ENCODE peak calls at places on chromosomes 11 and 22, in seven cellular contexts. One of them, this sample, is unnamed.

GRCh38 chr11:110818032-110818687 is 105.9 kb upstream of the ARHGAP20 start:
- DNase-seq in uterus: no peak
- DNase-seq in tibial nerve: no peak
- DNase-seq in small intestine: no peak
- DNase-seq in BE2C: no peak
- DNase-seq in IMR-90: peak; percentile 60
- DNase-seq in heart left ventricle: no peak
- DNase-seq in this sample: no peak

GRCh38 chr11:113664981-113665710 is 41.0 kb downstream of the TMPRSS5 start:
- DNase-seq in uterus: no peak
- DNase-seq in tibial nerve: no peak
- DNase-seq in small intestine: peak; percentile 32
- DNase-seq in BE2C: no peak
- DNase-seq in IMR-90: no peak
- DNase-seq in heart left ventricle: no peak
- DNase-seq in this sample: no peak

GRCh38 chr22:45867118-45867905 is 109.7 kb downstream of the WNT7B start:
- DNase-seq in uterus: no peak
- DNase-seq in tibial nerve: no peak
- DNase-seq in small intestine: no peak
- DNase-seq in BE2C: peak; percentile 49
- DNase-seq in IMR-90: no peak
- DNase-seq in heart left ventricle: peak; percentile 66
- DNase-seq in this sample: no peak

GRCh38 chr11:77874206-77874605 is 53.3 kb downstream of the AAMDC start:
- DNase-seq in uterus: no peak
- DNase-seq in tibial nerve: no peak
- DNase-seq in small intestine: no peak
- DNase-seq in BE2C: no peak
- DNase-seq in IMR-90: peak; percentile 16
- DNase-seq in heart left ventricle: no peak
- DNase-seq in this sample: no peak

GRCh38 chr11:77779935-77780334 is 40.6 kb downstream of the RSF1 start:
- DNase-seq in uterus: no peak
- DNase-seq in tibial nerve: no peak
- DNase-seq in small intestine: no peak
- DNase-seq in BE2C: no peak
- DNase-seq in IMR-90: peak; percentile 54
- DNase-seq in heart left ventricle: no peak
- DNase-seq in this sample: peak; percentile 39

GRCh38 chr11:47714554-47715081 is 551 bp downstream of the AGBL2 start:
- DNase-seq in uterus: peak; percentile 20
- DNase-seq in tibial nerve: peak; percentile 13
- DNase-seq in small intestine: peak; percentile 26
- DNase-seq in BE2C: no peak
- DNase-seq in IMR-90: no peak
- DNase-seq in heart left ventricle: no peak
- DNase-seq in this sample: no peak

GRCh38 chr11:113132001-113132400 is 170.8 kb downstream of the NCAM1 start:
- DNase-seq in uterus: peak; percentile 62
- DNase-seq in tibial nerve: no peak
- DNase-seq in small intestine: no peak
- DNase-seq in BE2C: no peak
- DNase-seq in IMR-90: no peak
- DNase-seq in heart left ventricle: no peak
- DNase-seq in this sample: no peak

GRCh38 chr11:70843906-70844305 is 408.5 kb downstream of the SHANK2 start:
- DNase-seq in uterus: no peak
- DNase-seq in tibial nerve: no peak
- DNase-seq in small intestine: no peak
- DNase-seq in BE2C: no peak
- DNase-seq in IMR-90: no peak
- DNase-seq in heart left ventricle: no peak
- DNase-seq in this sample: no peak

GRCh38 chr11:2892215-2893020 is 6.8 kb upstream of the CDKN1C start:
- DNase-seq in uterus: peak; percentile 66
- DNase-seq in tibial nerve: no peak
- DNase-seq in small intestine: peak; percentile 43
- DNase-seq in BE2C: peak; percentile 67
- DNase-seq in IMR-90: peak; percentile 50
- DNase-seq in heart left ventricle: peak; percentile 79
- DNase-seq in this sample: no peak

GRCh38 chr11:1307163-1307870 is 2.1 kb downstream of the TOLLIP start:
- DNase-seq in uterus: no peak
- DNase-seq in tibial nerve: no peak
- DNase-seq in small intestine: no peak
- DNase-seq in BE2C: no peak
- DNase-seq in IMR-90: no peak
- DNase-seq in heart left ventricle: no peak
- DNase-seq in this sample: no peak
- H3K4me1 ChIP-seq in uterus: peaks cover 6% of the 10 kb centered on the region
- H3K4me1 ChIP-seq in tibial nerve: peaks cover 46% of the 10 kb centered on the region
- H3K4me1 ChIP-seq in small intestine: peaks cover 8% of the 10 kb centered on the region
- H3K4me1 ChIP-seq in BE2C: no peaks in the 10 kb centered on the region
- H3K4me1 ChIP-seq in IMR-90: peaks cover 5% of the 10 kb centered on the region
- H3K4me1 ChIP-seq in heart left ventricle: peaks cover 41% of the 10 kb centered on the region
- H3K4me1 ChIP-seq in this sample: no peaks in the 10 kb centered on the region

DNA sequence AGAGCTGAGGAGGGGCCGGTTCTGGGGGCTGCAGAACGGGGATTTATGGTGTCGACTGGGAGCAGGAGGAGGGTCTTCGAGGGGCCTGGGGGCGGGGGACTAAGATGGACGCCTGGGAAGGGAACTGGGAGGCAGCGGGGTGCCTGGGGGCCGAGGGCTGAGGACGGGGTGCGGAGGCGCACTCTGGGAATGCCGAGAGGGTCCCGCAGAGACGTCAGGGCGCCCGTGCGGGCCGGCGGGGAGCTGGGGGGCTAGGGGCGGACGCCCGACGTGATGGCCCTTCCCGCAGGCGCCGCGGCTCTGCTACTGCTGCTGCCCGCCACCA is 516 bp downstream of the TM7SF2 start:
- DNase-seq in uterus: no peak
- DNase-seq in tibial nerve: no peak
- DNase-seq in small intestine: no peak
- DNase-seq in BE2C: no peak
- DNase-seq in IMR-90: no peak
- DNase-seq in heart left ventricle: no peak
- DNase-seq in this sample: no peak
- H3K36me3 ChIP-seq in uterus: no peaks in the 10 kb centered on the region
- H3K36me3 ChIP-seq in tibial nerve: no peaks in the 10 kb centered on the region
- H3K36me3 ChIP-seq in small intestine: peaks cover 5% of the 10 kb centered on the region
- H3K36me3 ChIP-seq in BE2C: peaks cover 10% of the 10 kb centered on the region
- H3K36me3 ChIP-seq in IMR-90: peaks cover 11% of the 10 kb centered on the region
- H3K36me3 ChIP-seq in heart left ventricle: peaks cover 32% of the 10 kb centered on the region
- H3K36me3 ChIP-seq in this sample: no peaks in the 10 kb centered on the region

DNA sequence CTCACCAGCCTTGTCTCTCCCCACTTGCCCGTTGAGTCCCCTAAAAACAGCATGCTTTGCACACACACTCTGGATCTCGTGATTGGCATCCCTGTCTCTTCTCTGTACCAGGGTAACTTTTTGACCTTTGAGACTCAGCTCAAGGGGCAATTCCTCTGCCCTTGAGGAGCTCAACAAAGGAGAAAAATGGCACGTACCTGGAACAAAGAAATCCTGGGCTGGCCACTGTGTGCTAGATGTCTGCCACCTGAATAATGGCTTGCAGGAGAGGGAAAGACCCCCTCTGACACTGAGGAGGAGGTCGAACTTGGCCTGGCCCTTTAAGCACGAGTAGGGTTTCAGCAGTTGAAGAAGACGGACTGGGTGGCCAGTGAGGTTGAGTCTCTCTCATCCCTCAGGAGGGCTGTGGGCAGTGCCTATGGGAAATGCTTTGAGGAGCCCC is 5.8 kb downstream of the UBE2L3 start:
- DNase-seq in uterus: no peak
- DNase-seq in tibial nerve: no peak
- DNase-seq in small intestine: peak; percentile 37
- DNase-seq in BE2C: no peak
- DNase-seq in IMR-90: no peak
- DNase-seq in heart left ventricle: no peak
- DNase-seq in this sample: no peak
- H3K4me1 ChIP-seq in uterus: no peaks in the 10 kb centered on the region
- H3K4me1 ChIP-seq in tibial nerve: peaks cover 19% of the 10 kb centered on the region
- H3K4me1 ChIP-seq in small intestine: peaks cover 11% of the 10 kb centered on the region
- H3K4me1 ChIP-seq in BE2C: no peaks in the 10 kb centered on the region
- H3K4me1 ChIP-seq in IMR-90: peaks cover 23% of the 10 kb centered on the region
- H3K4me1 ChIP-seq in heart left ventricle: peaks cover 68% of the 10 kb centered on the region
- H3K4me1 ChIP-seq in this sample: peaks cover 16% of the 10 kb centered on the region

DNA sequence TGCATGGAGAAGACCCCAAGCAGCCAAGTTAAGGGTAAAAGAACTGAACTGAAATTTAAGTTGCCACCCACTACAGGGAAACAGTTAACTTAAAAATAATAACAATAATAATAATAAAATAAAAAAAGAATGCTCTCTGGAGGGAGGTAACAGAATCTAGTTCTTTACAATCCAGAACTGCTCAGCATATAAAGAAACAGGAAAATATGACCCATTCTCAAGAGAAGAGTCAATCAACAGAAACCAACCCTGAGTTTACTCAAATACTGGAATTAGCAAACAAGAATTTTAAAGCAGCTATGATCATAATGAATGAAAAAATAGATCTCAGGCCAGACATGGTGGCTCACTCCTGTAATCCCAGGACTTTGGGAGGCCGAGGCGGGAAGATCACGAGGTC is 53.8 kb downstream of the DENND5A start:
- DNase-seq in uterus: no peak
- DNase-seq in tibial nerve: no peak
- DNase-seq in small intestine: no peak
- DNase-seq in BE2C: no peak
- DNase-seq in IMR-90: no peak
- DNase-seq in heart left ventricle: no peak
- DNase-seq in this sample: no peak
- H3K36me3 ChIP-seq in uterus: no peaks in the 10 kb centered on the region
- H3K36me3 ChIP-seq in tibial nerve: no peaks in the 10 kb centered on the region
- H3K36me3 ChIP-seq in small intestine: no peaks in the 10 kb centered on the region
- H3K36me3 ChIP-seq in BE2C: no peaks in the 10 kb centered on the region
- H3K36me3 ChIP-seq in IMR-90: no peaks in the 10 kb centered on the region
- H3K36me3 ChIP-seq in heart left ventricle: no peaks in the 10 kb centered on the region
- H3K36me3 ChIP-seq in this sample: no peaks in the 10 kb centered on the region

GRCh38 chr22:17919276-17920144 is 104.9 kb downstream of the MICAL3 start:
- DNase-seq in uterus: peak; percentile 14
- DNase-seq in tibial nerve: no peak
- DNase-seq in small intestine: no peak
- DNase-seq in BE2C: no peak
- DNase-seq in IMR-90: no peak
- DNase-seq in heart left ventricle: peak; percentile 75
- DNase-seq in this sample: peak; percentile 19
- H3K4me1 ChIP-seq in uterus: peaks cover 6% of the 10 kb centered on the region
- H3K4me1 ChIP-seq in tibial nerve: peaks cover 50% of the 10 kb centered on the region
- H3K4me1 ChIP-seq in small intestine: no peaks in the 10 kb centered on the region
- H3K4me1 ChIP-seq in BE2C: peaks cover 14% of the 10 kb centered on the region
- H3K4me1 ChIP-seq in IMR-90: peaks cover 27% of the 10 kb centered on the region
- H3K4me1 ChIP-seq in heart left ventricle: peaks cover 70% of the 10 kb centered on the region
- H3K4me1 ChIP-seq in this sample: peaks cover 62% of the 10 kb centered on the region

GRCh38 chr11:65124480-65125196 is 2.5 kb downstream of the MRPL49 start:
- DNase-seq in uterus: no peak
- DNase-seq in tibial nerve: no peak
- DNase-seq in small intestine: no peak
- DNase-seq in BE2C: no peak
- DNase-seq in IMR-90: no peak
- DNase-seq in heart left ventricle: no peak
- DNase-seq in this sample: no peak

GRCh38 chr11:65121865-65122696 is at the start of the genes FAU and MRPL49:
- DNase-seq in uterus: peak; percentile 98
- DNase-seq in tibial nerve: peak; percentile 95
- DNase-seq in small intestine: peak; percentile 99
- DNase-seq in BE2C: peak; percentile 94
- DNase-seq in IMR-90: peak; percentile 96
- DNase-seq in heart left ventricle: peak; percentile 98
- DNase-seq in this sample: peak; percentile 96

GRCh38 chr11:65120831-65121230 is 1.1 kb downstream of the FAU start:
- DNase-seq in uterus: no peak
- DNase-seq in tibial nerve: no peak
- DNase-seq in small intestine: no peak
- DNase-seq in BE2C: no peak
- DNase-seq in IMR-90: no peak
- DNase-seq in heart left ventricle: no peak
- DNase-seq in this sample: no peak

GRCh38 chr11:65119670-65119995 is 2.1 kb upstream of the ZNHIT2 start:
- DNase-seq in uterus: no peak
- DNase-seq in tibial nerve: no peak
- DNase-seq in small intestine: peak; percentile 28
- DNase-seq in BE2C: no peak
- DNase-seq in IMR-90: no peak
- DNase-seq in heart left ventricle: no peak
- DNase-seq in this sample: no peak

DNA sequence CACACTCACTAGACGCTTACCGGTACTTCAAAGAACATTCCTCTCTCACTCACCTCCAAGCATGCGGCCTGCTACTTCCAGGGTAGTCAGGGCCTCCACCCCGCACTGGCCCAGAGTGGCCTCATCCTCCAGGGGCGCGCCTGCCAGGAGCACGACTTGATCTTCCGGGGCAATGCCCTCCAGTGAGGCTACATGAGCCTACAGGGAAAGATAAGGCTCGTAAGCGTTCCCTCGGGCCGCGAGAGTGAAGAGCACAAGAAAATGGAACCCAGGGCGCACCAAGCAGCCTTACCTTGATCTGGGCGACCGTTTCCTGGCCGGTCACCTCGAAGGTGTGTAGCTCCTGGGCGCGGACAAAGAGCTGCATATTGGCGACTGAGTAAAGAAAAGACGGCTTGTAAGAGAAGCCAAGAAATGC is 478 bp downstream of the FAU start:
- DNase-seq in uterus: peak; percentile 25
- DNase-seq in tibial nerve: no peak
- DNase-seq in small intestine: peak; percentile 47
- DNase-seq in BE2C: no peak
- DNase-seq in IMR-90: no peak
- DNase-seq in heart left ventricle: no peak
- DNase-seq in this sample: no peak
- H3K36me3 ChIP-seq in uterus: no peaks in the 10 kb centered on the region
- H3K36me3 ChIP-seq in tibial nerve: no peaks in the 10 kb centered on the region
- H3K36me3 ChIP-seq in small intestine: peaks cover 4% of the 10 kb centered on the region
- H3K36me3 ChIP-seq in BE2C: peaks cover 12% of the 10 kb centered on the region
- H3K36me3 ChIP-seq in IMR-90: peaks cover 36% of the 10 kb centered on the region
- H3K36me3 ChIP-seq in heart left ventricle: peaks cover 55% of the 10 kb centered on the region
- H3K36me3 ChIP-seq in this sample: peaks cover 32% of the 10 kb centered on the region

GRCh38 chr11:18321991-18322711 is at the start of the genes GTF2H1 and HPS5:
- DNase-seq in uterus: peak; percentile 97
- DNase-seq in tibial nerve: peak; percentile 96
- DNase-seq in small intestine: peak; percentile 99
- DNase-seq in BE2C: peak; percentile 88
- DNase-seq in IMR-90: peak; percentile 99
- DNase-seq in heart left ventricle: peak; percentile 95
- DNase-seq in this sample: peak; percentile 99
- H3K4me1 ChIP-seq in uterus: peaks cover 19% of the 10 kb centered on the region
- H3K4me1 ChIP-seq in tibial nerve: peaks cover 29% of the 10 kb centered on the region
- H3K4me1 ChIP-seq in small intestine: peaks cover 7% of the 10 kb centered on the region
- H3K4me1 ChIP-seq in BE2C: no peaks in the 10 kb centered on the region
- H3K4me1 ChIP-seq in IMR-90: peaks cover 4% of the 10 kb centered on the region
- H3K4me1 ChIP-seq in heart left ventricle: peaks cover 32% of the 10 kb centered on the region
- H3K4me1 ChIP-seq in this sample: no peaks in the 10 kb centered on the region

DNA sequence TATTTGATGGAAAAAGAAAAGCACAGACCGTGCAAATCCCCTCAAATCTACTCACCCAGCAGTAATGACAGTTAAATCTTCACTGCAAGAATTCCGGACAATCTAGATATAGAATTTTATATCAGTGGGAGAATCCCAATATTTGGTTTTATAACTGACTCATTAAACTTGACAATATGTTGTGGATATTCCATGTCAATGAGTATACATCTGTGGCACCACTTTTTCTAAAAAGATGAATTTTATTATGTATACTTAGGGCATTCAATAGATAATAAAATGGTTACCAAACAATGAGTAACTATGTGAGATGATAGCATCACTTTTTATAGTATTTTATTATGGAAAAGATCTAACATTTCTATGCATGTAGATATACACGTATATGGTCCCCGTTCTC is 79.9 kb downstream of the OSBP2 start:
- DNase-seq in uterus: no peak
- DNase-seq in tibial nerve: no peak
- DNase-seq in small intestine: no peak
- DNase-seq in BE2C: no peak
- DNase-seq in IMR-90: no peak
- DNase-seq in heart left ventricle: no peak
- DNase-seq in this sample: no peak
- H3K36me3 ChIP-seq in uterus: no peaks in the 10 kb centered on the region
- H3K36me3 ChIP-seq in tibial nerve: no peaks in the 10 kb centered on the region
- H3K36me3 ChIP-seq in small intestine: no peaks in the 10 kb centered on the region
- H3K36me3 ChIP-seq in BE2C: no peaks in the 10 kb centered on the region
- H3K36me3 ChIP-seq in IMR-90: no peaks in the 10 kb centered on the region
- H3K36me3 ChIP-seq in heart left ventricle: no peaks in the 10 kb centered on the region
- H3K36me3 ChIP-seq in this sample: no peaks in the 10 kb centered on the region

This sample was measured in SJCRH30.